ENCODE peak calls at places on chromosomes 4 and X, in six cellular contexts. P is H1, E is H9, M is mesendoderm, N is IMR-90, Q is mesenchymal stem cell. Z is an unnamed sample.

GRCh38 chr4:56743550-56743949 is 62.5 kb upstream of the HOPX start:
- DNase-seq in P (no peak), E (no peak), M (no peak), N (no peak), Q (no peak), Z (no peak)

GRCh38 chrX:71537743-71538142 is 4.8 kb downstream of the OGT start:
- DNase-seq in P (no peak), E (no peak), M (no peak), N (no peak), Q (no peak), Z (no peak)

GRCh38 chr4:76624271-76624681 is 189.2 kb downstream of the SHROOM3 start:
- DNase-seq in P (no peak), E (peak), M (peak), N (peak), Q (peak), Z (peak)

GRCh38 chr4:7540216-7540615 is 105.5 kb upstream of the PSAPL1 start:
- DNase-seq in P (no peak), E (no peak), M (no peak), N (no peak), Q (no peak), Z (no peak)

GRCh38 chr4:109729563-109730293 is at the start of gene PLA2G12A:
- DNase-seq in P (peak), E (peak), M (peak), N (peak), Q (peak), Z (peak)

GRCh38 chrX:118637997-118638396 is 89.4 kb upstream of the IL13RA1 start:
- DNase-seq in P (no peak), E (no peak), M (peak), N (peak), Q (no peak), Z (no peak)

GRCh38 chrX:54808109-54808604 is 612 bp downstream of the MAGED2 start:
- DNase-seq in P (no peak), E (peak), M (no peak), N (no peak), Q (peak), Z (peak)

GRCh38 chr4:20447103-20447502 is 195.4 kb downstream of the SLIT2 start:
- DNase-seq in P (no peak), E (no peak), M (peak), N (no peak), Q (no peak), Z (no peak)

GRCh38 chr4:89558147-89558546 is 250.5 kb upstream of the GPRIN3 start:
- DNase-seq in P (peak), E (peak), M (peak), N (no peak), Q (peak), Z (no peak)

GRCh38 chrX:73965833-73966232 is 338.1 kb upstream of the ZCCHC13 start:
- DNase-seq in P (peak), E (peak), M (peak), N (no peak), Q (no peak), Z (no peak)

GRCh38 chr4:149031399-149031798 is 589.2 kb upstream of the NR3C2 start:
- DNase-seq in P (no peak), E (no peak), M (peak), N (peak), Q (no peak), Z (no peak)

GRCh38 chr4:128025319-128025718 is 35.8 kb upstream of the LARP1B start:
- DNase-seq in P (no peak), E (no peak), M (no peak), N (no peak), Q (no peak), Z (no peak)

GRCh38 chrX:67563469-67564448 is 19.9 kb downstream of the AR start:
- DNase-seq in P (no peak), E (no peak), M (peak), N (peak), Q (peak), Z (no peak)

GRCh38 chrX:34893741-34894140 is 48.9 kb upstream of the FAM47B start:
- DNase-seq in P (no peak), E (no peak), M (no peak), N (peak), Q (no peak), Z (no peak)

GRCh38 chrX:9352683-9353430 is 112.0 kb upstream of the TBL1X start:
- DNase-seq in P (no peak), E (no peak), M (no peak), N (peak), Q (peak), Z (no peak)

GRCh38 chr4:2925496-2925895 is 37.7 kb downstream of the NOP14 start:
- DNase-seq in P (no peak), E (no peak), M (no peak), N (no peak), Q (no peak), Z (no peak)

GRCh38 chrX:110418857-110419249 is 60.2 kb downstream of the RTL9 start:
- DNase-seq in P (no peak), E (no peak), M (no peak), N (peak), Q (peak), Z (no peak)

GRCh38 chrX:151714367-151714766 is 1.5 kb upstream of the FATE1 start:
- DNase-seq in P (no peak), E (no peak), M (peak), N (no peak), Q (no peak), Z (no peak)

GRCh38 chr4:168154546-168155277 is 62.4 kb downstream of the ANXA10 start:
- DNase-seq in P (no peak), E (no peak), M (no peak), N (no peak), Q (no peak), Z (no peak)

GRCh38 chr4:56128231-56128630 is 179.5 kb downstream of the CEP135 start:
- DNase-seq in P (no peak), E (no peak), M (no peak), N (peak), Q (no peak), Z (no peak)

GRCh38 chr4:39476181-39476873 is 17.5 kb downstream of the LIAS start:
- DNase-seq in P (no peak), E (no peak), M (no peak), N (peak), Q (no peak), Z (no peak)

GRCh38 chrX:33434256-33435092 is 223.1 kb upstream of the DMD start:
- DNase-seq in P (peak), E (peak), M (peak), N (peak), Q (peak), Z (peak)

GRCh38 chrX:43753637-43754036 is 97.5 kb downstream of the MAOA start:
- DNase-seq in P (no peak), E (no peak), M (no peak), N (no peak), Q (no peak), Z (no peak)

GRCh38 chr4:129254526-129254925 is 158.6 kb downstream of the C4orf33 start:
- DNase-seq in P (no peak), E (no peak), M (no peak), N (peak), Q (peak), Z (no peak)

GRCh38 chr4:169163947-169164668 is 106.6 kb downstream of the SH3RF1 start:
- DNase-seq in P (no peak), E (no peak), M (no peak), N (no peak), Q (no peak), Z (no peak)

GRCh38 chrX:13906103-13906502 is 89.2 kb upstream of the GPM6B start:
- DNase-seq in P (no peak), E (no peak), M (no peak), N (no peak), Q (no peak), Z (no peak)

GRCh38 chr4:161466321-161466720 is 697.5 kb downstream of the FSTL5 start:
- DNase-seq in P (no peak), E (no peak), M (peak), N (no peak), Q (no peak), Z (no peak)

DNA sequence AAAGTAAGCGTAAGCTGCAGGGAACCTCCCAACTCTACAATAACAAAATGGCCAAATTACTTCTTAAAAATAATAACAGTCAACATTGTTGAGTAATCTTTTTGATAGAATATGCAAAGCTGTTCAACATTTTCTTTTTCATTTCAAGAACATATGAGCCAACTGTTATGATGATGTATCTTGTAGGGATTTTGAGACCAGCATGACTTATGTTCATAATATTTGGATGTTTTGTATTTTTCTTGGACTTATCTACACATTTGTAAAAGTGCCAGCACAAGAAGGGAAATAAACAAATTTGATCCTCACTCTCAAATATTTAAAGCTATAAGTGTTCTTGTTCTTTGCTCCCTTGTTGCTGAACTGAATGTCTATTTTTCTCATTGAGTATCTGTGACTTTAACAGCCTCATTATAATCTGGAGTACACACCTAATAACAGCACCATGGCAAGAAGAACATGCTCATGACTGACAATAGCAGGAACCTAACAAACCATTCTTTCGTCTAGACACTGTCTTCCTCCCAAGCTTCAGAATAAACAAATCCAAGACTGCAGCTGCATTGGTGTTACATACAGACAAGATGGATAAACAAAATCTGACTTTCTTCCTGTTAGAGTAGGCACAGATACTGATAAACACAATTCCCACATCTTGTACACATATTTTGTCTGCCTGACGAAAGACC is 1049.7 kb downstream of the FAT4 start:
- DNase-seq in P (no peak), E (no peak), M (peak), N (peak), Q (peak), Z (no peak)
- H3K18ac ChIP-seq in P (no peak), E (no peak), M (no peak), N (no peak), Q (no peak), Z (no peak)

GRCh38 chr4:121397941-121398601 is 17.3 kb upstream of the QRFPR start:
- DNase-seq in P (no peak), E (no peak), M (no peak), N (no peak), Q (no peak), Z (no peak)
- H2BK15ac ChIP-seq in P (no peak), E (no peak), M (no peak), N (no peak), Q (no peak), Z (no peak)

GRCh38 chr4:94459462-94460161 is 7.9 kb downstream of the PDLIM5 start:
- DNase-seq in P (no peak), E (no peak), M (peak), N (no peak), Q (no peak), Z (no peak)
- H3K4me2 ChIP-seq in P (no peak), E (no peak), M (no peak), N (no peak), Q (no peak), Z (no peak)

GRCh38 chrX:153469811-153470410 is 465 bp downstream of the HAUS7 start:
- DNase-seq in P (no peak), E (no peak), M (peak), N (peak), Q (peak), Z (no peak)
- H3K18ac ChIP-seq in P (no peak), E (peak), M (no peak), N (no peak), Q (no peak), Z (no peak)

GRCh38 chr4:80963051-80963450 is 67.5 kb upstream of the BMP3 start:
- DNase-seq in P (no peak), E (no peak), M (no peak), N (peak), Q (no peak), Z (no peak)

DNA sequence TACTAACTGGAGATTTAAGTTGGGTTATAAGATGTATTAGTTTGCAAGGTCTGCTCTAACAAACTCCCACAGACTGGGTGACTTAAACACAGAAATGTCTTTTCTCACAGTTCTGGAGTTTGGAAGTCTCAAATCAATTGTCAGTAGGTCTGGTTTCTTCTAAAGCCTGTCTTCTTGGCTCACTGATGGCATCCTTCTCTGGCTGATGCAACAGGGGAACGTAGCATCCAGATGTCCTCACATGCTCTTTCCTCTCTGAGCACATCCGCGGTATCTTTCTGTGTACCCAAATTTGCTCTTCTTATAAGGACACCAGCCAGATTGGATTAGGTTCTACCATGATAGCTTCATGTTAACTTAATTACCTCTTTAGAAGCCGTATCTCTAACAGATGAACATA is 63.2 kb upstream of the BMP3 start:
- DNase-seq in P (no peak), E (no peak), M (peak), N (no peak), Q (no peak), Z (no peak)
- H2BK15ac ChIP-seq in P (no peak), E (no peak), M (no peak), N (no peak), Q (no peak), Z (no peak)

GRCh38 chr4:151322565-151322964 is 2.8 kb downstream of the SH3D19 start:
- DNase-seq in P (no peak), E (no peak), M (no peak), N (no peak), Q (no peak), Z (no peak)
- H3K4me2 ChIP-seq in P (peak), E (no peak), M (no peak), N (no peak), Q (no peak), Z (no peak)

DNA sequence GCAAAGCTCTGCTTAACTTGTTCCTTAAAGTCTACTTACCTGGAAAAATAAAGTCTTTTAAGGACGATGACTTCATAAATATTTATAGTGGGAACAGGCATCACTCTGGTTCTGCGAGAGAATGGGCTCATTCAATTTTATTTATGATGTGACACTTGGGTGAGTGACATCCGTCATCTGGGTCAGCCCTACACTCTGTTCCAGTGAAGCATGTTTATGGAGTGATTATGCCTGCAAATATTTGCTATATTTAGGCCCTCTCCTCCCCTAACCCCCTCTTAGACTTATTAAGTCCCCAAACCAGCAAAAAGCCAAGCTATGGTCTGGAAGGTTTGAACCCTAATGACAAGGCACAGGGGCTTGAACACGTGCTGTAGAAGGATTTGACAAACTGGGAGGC is 55.8 kb downstream of the C4orf51 start:
- DNase-seq in P (no peak), E (no peak), M (no peak), N (no peak), Q (no peak), Z (no peak)
- H3K18ac ChIP-seq in P (no peak), E (no peak), M (peak), N (peak), Q (no peak), Z (no peak)

GRCh38 chr4:38266616-38267015 is 306.4 kb downstream of the PTTG2 start:
- DNase-seq in P (no peak), E (no peak), M (no peak), N (peak), Q (peak), Z (no peak)
- H2BK15ac ChIP-seq in P (no peak), E (no peak), M (no peak), N (no peak), Q (no peak), Z (no peak)

GRCh38 chr4:113382704-113383103 is 333.3 kb downstream of the ANK2 start:
- DNase-seq in P (no peak), E (no peak), M (no peak), N (no peak), Q (peak), Z (no peak)
- H3K4me2 ChIP-seq in P (no peak), E (no peak), M (no peak), N (no peak), Q (no peak), Z (no peak)

Z was measured in neuronal stem cell.